ENCODE peak calls at places on chromosomes 4 and X, in ten cellular contexts. Z is GM13977, G is dorsolateral prefrontal cortex, J is nephron progenitor cell, V is suprapubic skin, W is LNCaP clone FGC, I is IMR-90, L is GM12865, H is heart right ventricle, Y is AG09319. M is an unnamed sample.

GRCh38 chr4:6415306-6415705 is 57.1 kb downstream of the PPP2R2C start:
- DNase-seq in W (no peak), I (no peak), H (no peak), G (no peak), Z (no peak), V (no peak), Y (no peak), J (no peak), L (no peak), M (no peak)

GRCh38 chrX:17032351-17032750 is 85.9 kb downstream of the REPS2 start:
- DNase-seq in L (no peak), V (no peak), W (no peak), Z (no peak), I (no peak), Y (peak; percentile 22), J (no peak), H (no peak), G (no peak), M (no peak)

GRCh38 chr4:166421556-166422156 is 548.6 kb downstream of the TLL1 start:
- DNase-seq in V (no peak), Z (no peak), G (no peak), H (no peak), Y (no peak), W (no peak), L (no peak), J (no peak), I (peak; percentile 2), M (no peak)

GRCh38 chrX:144648788-144649187 is 598.5 kb upstream of the SPANXN1 start:
- DNase-seq in H (no peak), G (no peak), J (no peak), W (no peak), I (no peak), Z (no peak), V (no peak), Y (no peak), L (no peak), M (no peak)

GRCh38 chr4:8709729-8710360 is 117.3 kb downstream of the CPZ start:
- DNase-seq in Z (no peak), W (no peak), J (peak; percentile 30), V (peak; percentile 63), G (no peak), I (no peak), L (no peak), Y (no peak), H (no peak), M (peak; percentile 72)

GRCh38 chr4:38306482-38307071 is 346.4 kb downstream of the PTTG2 start:
- DNase-seq in J (no peak), I (no peak), L (peak; percentile 94), Z (peak; percentile 54), G (no peak), Y (no peak), V (no peak), W (no peak), H (no peak), M (no peak)

GRCh38 chrX:29490606-29491005 is 724.8 kb upstream of the MAGEB2 start:
- DNase-seq in G (no peak), H (no peak), J (no peak), I (no peak), V (no peak), Z (no peak), L (no peak), W (no peak), Y (no peak), M (no peak)

GRCh38 chr4:55592014-55592413 is at the start of gene PDCL2:
- DNase-seq in V (no peak), Y (no peak), J (peak; percentile 9), W (no peak), I (no peak), Z (no peak), H (no peak), G (no peak), L (no peak), M (no peak)

GRCh38 chrX:40694833-40695232 is 40.5 kb downstream of the MED14 start:
- DNase-seq in Y (no peak), H (no peak), I (peak; percentile 26), G (no peak), Z (no peak), L (no peak), W (no peak), J (no peak), V (no peak), M (no peak)

GRCh38 chr4:143215873-143216272 is 31.2 kb downstream of the USP38 start:
- DNase-seq in I (peak; percentile 36), V (no peak), Z (no peak), G (no peak), W (no peak), L (no peak), J (no peak), H (no peak), Y (no peak), M (no peak)

DNA sequence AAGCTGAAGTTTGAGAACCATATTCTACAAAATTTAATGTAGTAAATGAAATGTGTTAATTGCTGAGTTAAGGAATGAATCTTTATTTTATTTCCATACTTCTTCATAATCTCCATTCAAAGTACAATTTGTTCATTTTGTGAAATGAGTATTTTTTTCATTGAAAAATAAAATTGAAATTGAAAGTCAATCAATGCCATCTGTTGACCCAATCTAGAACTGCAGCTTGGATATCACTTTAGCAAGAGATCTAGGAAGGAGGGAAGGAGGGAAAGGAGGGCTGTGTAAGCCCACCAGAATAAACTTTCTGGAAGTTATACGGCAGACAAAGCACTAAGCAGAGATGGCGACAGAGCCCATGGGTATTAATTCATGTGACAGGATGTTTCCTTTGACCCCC is 128.4 kb downstream of the ZMAT1 start:
- DNase-seq in G (no peak), V (no peak), W (no peak), J (no peak), Z (no peak), Y (no peak), I (peak; percentile 19), L (no peak), H (no peak), M (no peak)
- TF ChIP-seq CTCF in G (peak; percentile 57), V (peak; percentile 14), W (peak; percentile 35), J (peak; percentile 37), Z (peak; percentile 30), Y (peak; percentile 59), I (peak; percentile 51), L (peak; percentile 13), H (peak; percentile 57), M (no peak)

GRCh38 chr4:145936142-145937020 is 2.2 kb downstream of the ZNF827 start:
- DNase-seq in Y (no peak), H (peak; percentile 76), V (peak; percentile 84), I (peak; percentile 73), L (peak; percentile 92), J (peak; percentile 77), Z (peak; percentile 86), G (peak; percentile 59), W (peak; percentile 46), M (peak; percentile 90)
- TF ChIP-seq CTCF in Y (peak; percentile 9), H (peak; percentile 35), V (peak; percentile 23), I (peak; percentile 29), L (peak; percentile 24), J (no peak), Z (peak; percentile 6), G (no peak), W (peak; percentile 21), M (no peak)

GRCh38 chr4:39658756-39659155 is 20.1 kb upstream of the SMIM14 start:
- DNase-seq in H (no peak), L (no peak), W (no peak), Z (no peak), J (no peak), V (no peak), Y (no peak), G (no peak), I (peak; percentile 7), M (no peak)
- TF ChIP-seq CTCF in H (peak; percentile 32), L (no peak), W (peak; percentile 17), Z (peak; percentile 18), J (no peak), V (no peak), Y (peak; percentile 46), G (no peak), I (peak; percentile 66), M (no peak)

DNA sequence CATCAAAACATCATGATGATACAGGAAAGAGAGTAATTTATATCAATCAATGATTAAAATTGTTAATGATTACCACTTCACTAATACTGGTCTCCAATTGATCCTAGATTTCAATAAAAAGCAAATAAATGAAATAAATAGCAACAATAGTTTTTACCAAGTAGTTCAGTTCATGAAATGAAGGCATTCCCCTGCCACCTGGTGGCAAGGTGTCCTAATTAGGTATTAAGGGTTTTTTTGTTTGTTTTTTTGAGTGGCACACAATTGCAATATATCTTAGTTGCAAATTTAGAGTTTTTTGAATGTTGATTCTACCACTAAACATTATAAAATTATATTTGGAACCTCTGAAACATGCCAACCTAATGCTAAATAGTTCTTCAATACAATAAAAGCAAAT is 157.4 kb upstream of the PDE5A start:
- DNase-seq in W (no peak), H (no peak), L (no peak), I (peak; percentile 23), G (no peak), Z (no peak), J (no peak), Y (no peak), V (no peak), M (no peak)
- TF ChIP-seq CTCF in W (peak; percentile 58), H (peak; percentile 49), L (peak; percentile 9), I (peak; percentile 42), G (peak; percentile 18), Z (peak; percentile 26), J (no peak), Y (peak; percentile 25), V (no peak), M (no peak)

M was measured in lower leg skin.